ENCODE peak calls at places on chromosomes 12 and 14, in ten cellular contexts. G, V, I, F, Q, N, Y, S, K and M are unnamed samples.

GRCh38 chr12:15323530-15323929 is 1.2 kb downstream of the PTPRO start:
- DNase-seq in G (no peak), V (no peak), I (peak), F (no peak), Q (no peak), N (no peak), Y (no peak), S (no peak), K (peak), M (peak)

GRCh38 chr12:131872154-131873046 is 22.0 kb upstream of the ULK1 start:
- DNase-seq in G (peak), V (no peak), I (peak), F (no peak), Q (no peak), N (no peak), Y (peak), S (peak), K (no peak), M (no peak)

GRCh38 chr14:51533160-51533559 is 118.5 kb upstream of the FRMD6 start:
- DNase-seq in G (no peak), V (no peak), I (no peak), F (no peak), Q (no peak), N (no peak), Y (no peak), S (peak), K (no peak), M (no peak)

GRCh38 chr14:42192659-42193425 is 586.2 kb downstream of the LRFN5 start:
- DNase-seq in G (peak), V (no peak), I (peak), F (no peak), Q (no peak), N (no peak), Y (peak), S (peak), K (no peak), M (peak)

GRCh38 chr12:89156324-89156723 is 196.0 kb downstream of the DUSP6 start:
- DNase-seq in G (no peak), V (no peak), I (no peak), F (no peak), Q (no peak), N (no peak), Y (no peak), S (no peak), K (no peak), M (no peak)

GRCh38 chr12:66915312-66915904 is 236.5 kb upstream of the GRIP1 start:
- DNase-seq in G (no peak), V (no peak), I (no peak), F (no peak), Q (no peak), N (no peak), Y (no peak), S (no peak), K (peak), M (peak)

GRCh38 chr14:52917732-52918131 is 33.1 kb downstream of the FERMT2 start:
- DNase-seq in G (peak), V (no peak), I (no peak), F (no peak), Q (no peak), N (no peak), Y (peak), S (peak), K (no peak), M (no peak)

GRCh38 chr14:102046337-102047278 is 40.2 kb downstream of the HSP90AA1 start:
- DNase-seq in G (peak), V (no peak), I (peak), F (peak), Q (peak), N (no peak), Y (peak), S (peak), K (peak), M (peak)

GRCh38 chr12:128137140-128137539 is 129.8 kb upstream of the TMEM132C start:
- DNase-seq in G (no peak), V (no peak), I (no peak), F (no peak), Q (no peak), N (no peak), Y (no peak), S (no peak), K (no peak), M (no peak)

GRCh38 chr14:68397371-68397779 is 395.5 kb downstream of the ZFP36L1 start:
- DNase-seq in G (no peak), V (no peak), I (no peak), F (no peak), Q (no peak), N (no peak), Y (no peak), S (no peak), K (no peak), M (peak)

GRCh38 chr14:75636100-75636692 is 24.5 kb downstream of the ERG28 start:
- DNase-seq in G (no peak), V (no peak), I (no peak), F (no peak), Q (no peak), N (no peak), Y (peak), S (peak), K (peak), M (peak)

GRCh38 chr12:107494331-107494730 is 191.3 kb upstream of the PWP1 start:
- DNase-seq in G (no peak), V (no peak), I (no peak), F (no peak), Q (no peak), N (no peak), Y (no peak), S (no peak), K (no peak), M (no peak)